ENCODE peak calls at places on chromosomes 13 and 19, in five cellular contexts. N, G, B, Y and Z are unnamed samples.

GRCh38 chr19:39363909-39364457 is 21.8 kb downstream of the SAMD4B start:
- DNase-seq in Y (no peak), B (no peak), G (no peak), N (no peak), Z (no peak)

GRCh38 chr19:12642506-12642905 is 24.0 kb downstream of the MAN2B1 start:
- DNase-seq in N (no peak), Y (no peak), G (no peak), B (no peak), Z (no peak)

GRCh38 chr13:80388506-80388905 is 47.6 kb upstream of the SPRY2 start:
- DNase-seq in B (no peak), Y (no peak), N (no peak), G (no peak), Z (no peak)

GRCh38 chr13:40983725-40984669 is 35.1 kb downstream of the ELF1 start:
- DNase-seq in B (no peak), G (no peak), N (no peak), Y (no peak), Z (no peak)

GRCh38 chr13:76887070-76887563 is 912 bp upstream of the KCTD12 start:
- DNase-seq in G (no peak), B (no peak), Y (no peak), N (no peak), Z (no peak)

GRCh38 chr19:55333870-55334269 is 5.8 kb upstream of the KMT5C start:
- DNase-seq in N (no peak), Y (no peak), G (no peak), B (no peak), Z (no peak)

GRCh38 chr13:61146571-61146970 is 269.1 kb downstream of the PCDH20 start:
- DNase-seq in N (no peak), G (no peak), Y (no peak), B (no peak), Z (no peak)

GRCh38 chr19:40609561-40610395 is 8.6 kb downstream of the LTBP4 start:
- DNase-seq in B (peak; percentile 75), G (no peak), N (peak; percentile 44), Y (peak; percentile 96), Z (no peak)

GRCh38 chr13:41751734-41752445 is 209.0 kb downstream of the VWA8 start:
- DNase-seq in G (no peak), B (no peak), Y (no peak), N (no peak), Z (no peak)

GRCh38 chr13:36352350-36352749 is 6.2 kb upstream of the SPART start:
- DNase-seq in B (no peak), Y (no peak), N (no peak), G (no peak), Z (no peak)

GRCh38 chr13:93857126-93857525 is 622.4 kb downstream of the DCT start:
- DNase-seq in Y (no peak), N (no peak), B (no peak), G (no peak), Z (no peak)

GRCh38 chr19:55305983-55306562 is 19.1 kb downstream of the TMEM150B start:
- DNase-seq in N (no peak), Y (no peak), G (no peak), B (no peak), Z (no peak)

GRCh38 chr19:53463263-53463662 is 4.3 kb upstream of the ZNF813 start:
- DNase-seq in Y (peak; percentile 34), G (no peak), N (no peak), B (no peak), Z (no peak)

GRCh38 chr19:40663712-40664692 is 26.4 kb downstream of the NUMBL start:
- DNase-seq in Y (no peak), N (no peak), G (no peak), B (no peak), Z (no peak)

GRCh38 chr19:8973501-8974091 is 36.6 kb downstream of the MUC16 start:
- DNase-seq in G (no peak), B (no peak), N (no peak), Y (no peak), Z (no peak)

GRCh38 chr13:78022164-78022877 is 103.7 kb upstream of the EDNRB start:
- DNase-seq in N (peak; percentile 10), Y (peak; percentile 39), G (no peak), B (no peak), Z (no peak)

GRCh38 chr13:109330123-109330522 is 456.3 kb downstream of the IRS2 start:
- DNase-seq in Y (no peak), N (no peak), B (no peak), G (no peak), Z (no peak)

GRCh38 chr19:38527466-38528136 is 90.2 kb downstream of the MAP4K1 start:
- DNase-seq in N (no peak), B (no peak), G (no peak), Y (no peak), Z (no peak)

GRCh38 chr13:52845334-52845761 is 3.1 kb downstream of the PCDH8 start:
- DNase-seq in G (no peak), Y (no peak), B (no peak), N (no peak), Z (no peak)

GRCh38 chr19:47853003-47853402 is 6.0 kb upstream of the TPRX2 start:
- DNase-seq in B (no peak), G (no peak), Y (no peak), N (no peak), Z (no peak)

GRCh38 chr19:34399886-34400285 is 4.3 kb upstream of the PDCD2L start:
- DNase-seq in Y (no peak), G (no peak), N (no peak), B (no peak), Z (no peak)

GRCh38 chr13:114212096-114212495 is 22.6 kb upstream of the CDC16 start:
- DNase-seq in N (no peak), G (no peak), B (no peak), Y (no peak), Z (no peak)

GRCh38 chr13:113053801-113054604 is 51.6 kb upstream of the F7 start:
- DNase-seq in B (no peak), G (no peak), Y (no peak), N (no peak), Z (no peak)

GRCh38 chr13:35475960-35476943 is at the start of gene MAB21L1:
- DNase-seq in N (no peak), G (peak; percentile 83), B (no peak), Y (no peak), Z (no peak)

GRCh38 chr19:49570997-49571676 is 9.2 kb downstream of the NOSIP start:
- DNase-seq in N (no peak), G (no peak), Y (no peak), B (no peak), Z (no peak)

GRCh38 chr19:940591-941291 is 14.9 kb downstream of the ARID3A start:
- DNase-seq in G (no peak), B (peak; percentile 41), Y (peak; percentile 73), N (peak; percentile 63), Z (no peak)

GRCh38 chr19:2149980-2150793 is 1.2 kb downstream of the AP3D1 start:
- DNase-seq in B (no peak), G (no peak), Y (no peak), N (no peak), Z (no peak)

GRCh38 chr19:3189702-3190469 is 4.2 kb downstream of the NCLN start:
- DNase-seq in Y (no peak), B (no peak), N (no peak), G (no peak), Z (no peak)

GRCh38 chr13:82879921-82880320 is 1002.4 kb downstream of the SLITRK1 start:
- DNase-seq in Y (no peak), G (no peak), B (no peak), N (no peak), Z (no peak)

GRCh38 chr13:88979465-88980180 is 1308.5 kb downstream of the SLITRK5 start:
- DNase-seq in G (no peak), Y (no peak), N (no peak), B (no peak), Z (no peak)

GRCh38 chr13:109427148-109427547 is 359.2 kb downstream of the IRS2 start:
- DNase-seq in N (no peak), B (no peak), G (peak; percentile 8), Y (no peak), Z (no peak)

GRCh38 chr19:49758292-49758691 is 4.8 kb downstream of the TSKS start:
- DNase-seq in N (no peak), Y (no peak), G (peak; percentile 59), B (no peak), Z (peak; percentile 46)

GRCh38 chr19:13849991-13850909 is 26.7 kb upstream of the NANOS3 start:
- DNase-seq in N (no peak), G (no peak), Y (peak; percentile 84), B (peak; percentile 56), Z (no peak)
- H3K4me3 ChIP-seq in N (peak overlapping the region; percentile 31), G (peak overlapping the region; percentile 28), Y (no peak overlapping the region), B (no peak overlapping the region), Z (peak overlapping the region; percentile 47)

GRCh38 chr19:32289566-32290210 is 55.7 kb upstream of the ZNF507 start:
- DNase-seq in G (no peak), N (no peak), B (no peak), Y (no peak), Z (no peak)

GRCh38 chr19:32291876-32292275 is 53.5 kb upstream of the ZNF507 start:
- DNase-seq in Y (no peak), N (no peak), G (no peak), B (no peak), Z (no peak)

GRCh38 chr19:32287086-32287485 is 58.3 kb upstream of the ZNF507 start:
- DNase-seq in G (no peak), Y (no peak), B (no peak), N (no peak), Z (no peak)

GRCh38 chr19:32287811-32288227 is 57.6 kb upstream of the ZNF507 start:
- DNase-seq in Y (peak; percentile 58), G (peak; percentile 3), B (no peak), N (no peak), Z (no peak)
- TF ChIP-seq CTCF in Y (peak; percentile 16), G (peak; percentile 65), B (no peak), N (no peak), Z (peak; percentile 69)

GRCh38 chr19:14553939-14554243 is 18.0 kb downstream of the NDUFB7 start:
- DNase-seq in G (no peak), Y (no peak), N (no peak), B (no peak), Z (no peak)

GRCh38 chr19:14558370-14559066 is 13.3 kb downstream of the NDUFB7 start:
- DNase-seq in B (no peak), G (no peak), Y (no peak), N (no peak), Z (no peak)

GRCh38 chr19:14554382-14554812 is 17.5 kb downstream of the NDUFB7 start:
- DNase-seq in B (no peak), Y (no peak), N (no peak), G (no peak), Z (no peak)

GRCh38 chr19:14555918-14556661 is 15.8 kb downstream of the NDUFB7 start:
- DNase-seq in N (no peak), Y (no peak), B (no peak), G (no peak), Z (no peak)

DNA sequence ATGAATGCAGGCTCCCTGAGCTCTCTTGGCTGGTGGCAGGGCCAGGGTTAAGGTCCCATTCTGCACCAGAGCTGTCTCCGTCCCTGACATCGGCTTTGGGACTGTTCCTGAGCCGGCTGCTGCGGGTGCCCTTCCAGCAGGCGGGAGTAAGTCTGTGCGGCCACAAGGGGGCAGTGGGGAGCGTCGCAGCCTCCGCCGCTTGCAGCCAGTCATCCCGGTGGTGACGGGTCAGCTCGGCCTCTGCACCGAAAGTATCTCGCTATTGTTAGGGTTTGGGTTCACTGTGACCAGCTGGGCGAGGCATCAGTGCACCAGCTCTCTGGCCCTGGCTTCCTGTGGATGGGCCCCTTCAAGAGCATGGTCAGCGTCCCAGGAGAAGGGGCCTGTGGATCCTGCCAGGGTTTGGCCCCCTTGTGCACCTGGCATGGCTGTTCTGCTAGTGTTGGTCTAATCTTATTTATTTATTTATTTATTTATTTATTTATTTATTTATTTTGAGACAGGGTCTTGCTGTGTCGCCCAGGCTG is 15.1 kb downstream of the NDUFB7 start:
- DNase-seq in Y (peak; percentile 81), B (peak; percentile 44), G (no peak), N (no peak), Z (no peak)
- H3K4me3 ChIP-seq in Y (no peak overlapping the region), B (peak overlapping the region; percentile 26), G (no peak overlapping the region), N (no peak overlapping the region), Z (peak overlapping the region; percentile 34)

GRCh38 chr13:54445865-54446264 is 1417.3 kb downstream of the OLFM4 start:
- DNase-seq in B (no peak), G (no peak), Y (no peak), N (no peak), Z (no peak)
- TF ChIP-seq CTCF in B (no peak), G (no peak), Y (no peak), N (no peak), Z (no peak)